ENCODE peak calls at places on chromosomes 6 and 20, in eight cellular contexts. H, C, I, D, Q, M, S and L are unnamed samples.

GRCh38 chr6:135850882-135851281 is 619 bp upstream of the PDE7B start:
- DNase-seq in I (no peak), H (no peak), C (no peak), S (no peak), M (no peak), D (no peak), Q (no peak), L (no peak)

GRCh38 chr6:126180585-126180984 is 159.3 kb upstream of the CENPW start:
- DNase-seq in H (peak), C (peak), D (peak), I (no peak), M (peak), Q (no peak), S (no peak), L (no peak)

GRCh38 chr20:48819813-48820648 is 7.8 kb downstream of the PREX1 start:
- DNase-seq in I (no peak), H (no peak), M (no peak), Q (no peak), D (no peak), C (no peak), S (no peak), L (no peak)

GRCh38 chr6:169868458-169868857 is 117.0 kb downstream of the ERMARD start:
- DNase-seq in C (no peak), H (no peak), S (peak), I (no peak), D (no peak), Q (peak), M (no peak), L (peak)

GRCh38 chr6:90934081-90934480 is 347.2 kb upstream of the MAP3K7 start:
- DNase-seq in M (no peak), I (no peak), Q (no peak), S (no peak), H (no peak), D (no peak), C (no peak), L (no peak)

GRCh38 chr6:48315051-48315719 is 204.2 kb upstream of the PTCHD4 start:
- DNase-seq in M (no peak), S (no peak), Q (no peak), C (no peak), H (no peak), D (no peak), I (no peak), L (no peak)

GRCh38 chr6:151961809-151962208 is 154.3 kb downstream of the ESR1 start:
- DNase-seq in D (no peak), M (no peak), Q (no peak), C (no peak), S (no peak), H (no peak), I (no peak), L (no peak)

GRCh38 chr6:158793432-158793831 is 25.7 kb downstream of the EZR start:
- DNase-seq in Q (no peak), D (peak), I (no peak), H (no peak), M (peak), S (no peak), C (peak), L (no peak)

GRCh38 chr6:154488802-154489437 is 21.6 kb downstream of the CNKSR3 start:
- DNase-seq in I (no peak), M (peak), H (peak), S (no peak), D (peak), C (peak), Q (no peak), L (no peak)

GRCh38 chr6:155883741-155884140 is 428.1 kb upstream of the NOX3 start:
- DNase-seq in Q (peak), S (no peak), C (peak), H (peak), M (peak), I (no peak), D (peak), L (no peak)

GRCh38 chr6:43181942-43182860 is at the start of gene CUL9:
- DNase-seq in M (peak), Q (peak), S (peak), D (peak), I (peak), C (peak), H (no peak), L (peak)

GRCh38 chr6:34586327-34587040 is 30.4 kb upstream of the SPDEF start:
- DNase-seq in M (no peak), Q (no peak), D (no peak), S (no peak), C (no peak), I (no peak), H (no peak), L (no peak)

GRCh38 chr6:14216931-14217684 is 99.5 kb downstream of the CD83 start:
- DNase-seq in C (no peak), D (no peak), I (no peak), Q (no peak), H (peak), S (no peak), M (no peak), L (no peak)

GRCh38 chr20:62321521-62321948 is 18.7 kb downstream of the ADRM1 start:
- DNase-seq in M (peak), D (no peak), I (no peak), S (no peak), Q (no peak), H (no peak), C (no peak), L (no peak)

GRCh38 chr20:47204008-47204745 is 152.3 kb downstream of the ZMYND8 start:
- DNase-seq in H (no peak), C (peak), Q (no peak), I (no peak), M (peak), S (no peak), D (no peak), L (no peak)

GRCh38 chr6:84568971-84569370 is 195.4 kb downstream of the TBX18 start:
- DNase-seq in S (no peak), M (peak), I (no peak), Q (no peak), D (peak), H (no peak), C (peak), L (no peak)

GRCh38 chr20:44137210-44137781 is 49.7 kb downstream of the JPH2 start:
- DNase-seq in S (no peak), C (peak), D (peak), I (no peak), M (peak), Q (no peak), H (peak), L (no peak)

GRCh38 chr6:52697903-52698302 is 27.0 kb downstream of the TMEM14A start:
- DNase-seq in C (peak), M (no peak), S (no peak), D (peak), Q (no peak), H (no peak), I (no peak), L (no peak)

GRCh38 chr6:113994934-113995342 is 24.0 kb upstream of the HDAC2 start:
- DNase-seq in M (peak), S (no peak), D (peak), H (peak), Q (peak), I (peak), C (peak), L (no peak)

GRCh38 chr6:56954389-56955170 is at the start of gene BEND6:
- DNase-seq in C (peak), D (peak), H (no peak), M (peak), I (peak), S (no peak), Q (peak), L (peak)

GRCh38 chr20:41356951-41357350 is 9.7 kb downstream of the EMILIN3 start:
- DNase-seq in S (no peak), Q (no peak), D (no peak), I (no peak), M (no peak), C (no peak), H (no peak), L (no peak)

GRCh38 chr6:6599468-6599873 is 11.0 kb downstream of the LY86 start:
- DNase-seq in Q (peak), C (no peak), D (no peak), M (no peak), H (no peak), S (no peak), I (no peak), L (no peak)

GRCh38 chr6:161168281-161168891 is 105.5 kb downstream of the AGPAT4 start:
- DNase-seq in H (peak), S (no peak), Q (no peak), I (no peak), M (peak), D (peak), C (peak), L (no peak)

GRCh38 chr20:25439328-25439727 is 31.9 kb downstream of the GINS1 start:
- DNase-seq in I (no peak), H (no peak), M (no peak), Q (no peak), S (no peak), C (no peak), D (no peak), L (no peak)

DNA sequence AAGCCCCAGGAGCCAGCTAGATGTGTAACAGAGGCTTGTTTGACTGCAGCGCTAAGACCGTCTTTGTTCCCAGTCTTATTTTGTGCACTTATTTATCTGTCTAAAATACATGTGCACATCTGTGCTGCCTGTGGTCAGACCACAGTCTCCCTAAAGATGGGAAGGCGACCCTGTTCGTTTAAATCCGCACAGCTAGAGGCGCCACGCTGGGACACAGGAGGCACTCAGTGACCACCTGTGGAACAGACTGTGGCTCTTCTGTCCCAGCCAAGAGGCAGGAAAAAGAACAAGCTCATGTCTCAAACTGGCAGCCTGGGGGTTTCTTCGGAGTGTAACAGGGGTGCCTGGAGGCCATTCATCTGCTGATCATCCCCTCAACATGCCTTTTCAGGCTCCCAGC is 66.8 kb downstream of the CPNE5 start:
- DNase-seq in M (no peak), H (no peak), Q (no peak), I (no peak), S (no peak), C (no peak), D (no peak), L (no peak)
- TF ChIP-seq CTCF in M (no peak), H (no peak), Q (no peak), I (no peak), S (no peak), C (no peak), D (no peak), L (no peak)

GRCh38 chr20:35001596-35002362 is 46.1 kb downstream of the MYH7B start:
- DNase-seq in Q (no peak), H (no peak), C (no peak), I (no peak), S (no peak), M (no peak), D (no peak), L (no peak)
- TF ChIP-seq CTCF in Q (no peak), H (peak), C (peak), I (peak), S (no peak), M (peak), D (peak), L (peak)

GRCh38 chr6:40586369-40586768 is 795 bp downstream of the LRFN2 start:
- DNase-seq in C (no peak), Q (no peak), H (no peak), S (no peak), I (no peak), D (no peak), M (no peak), L (no peak)
- TF ChIP-seq CTCF in C (no peak), Q (no peak), H (no peak), S (no peak), I (no peak), D (no peak), M (no peak), L (no peak)

GRCh38 chr6:132130530-132131298 is 179.5 kb upstream of the CCN2 start:
- DNase-seq in C (peak), M (peak), H (peak), I (no peak), Q (peak), S (no peak), D (peak), L (no peak)
- TF ChIP-seq CTCF in C (peak), M (no peak), H (no peak), I (no peak), Q (no peak), S (no peak), D (peak), L (no peak)